ENCODE peak calls at places on chromosome X, in seven cellular contexts. C is type B pancreatic cell, N is A172, E is T-cell, K is progenitor cell of endocrine pancreas, F is D341Med, U is GM20000. W is an unnamed sample.
A peak's percentile ranks its signal among the peaks of the same experiment; 100 is the strongest.

GRCh38 chrX:45351478-45351877 is 150.8 kb upstream of the DIPK2B start:
- DNase-seq in C (no peak), N (peak; percentile 35), E (no peak), K (no peak), F (no peak), U (no peak), W (peak; percentile 78)

GRCh38 chrX:10221651-10222050 is 64.9 kb downstream of the CLCN4 start:
- DNase-seq in C (no peak), N (no peak), E (no peak), K (no peak), F (no peak), U (no peak), W (no peak)

GRCh38 chrX:132480581-132481203 is 8.1 kb downstream of the MBNL3 start:
- DNase-seq in C (no peak), N (peak; percentile 31), E (peak; percentile 29), K (no peak), F (no peak), U (peak; percentile 50), W (peak; percentile 85)

GRCh38 chrX:13119386-13119785 is 75.0 kb upstream of the FAM9C start:
- DNase-seq in C (no peak), N (peak; percentile 25), E (no peak), K (no peak), F (no peak), U (no peak), W (peak; percentile 0)

GRCh38 chrX:132837971-132838370 is 120.5 kb downstream of the HS6ST2 start:
- DNase-seq in C (no peak), N (no peak), E (no peak), K (no peak), F (no peak), U (no peak), W (no peak)

GRCh38 chrX:71536285-71536684 is 3.4 kb downstream of the OGT start:
- DNase-seq in C (no peak), N (no peak), E (no peak), K (no peak), F (no peak), U (no peak), W (peak; percentile 2)

GRCh38 chrX:24306430-24306829 is 7.4 kb downstream of the SUPT20HL2 start:
- DNase-seq in C (no peak), N (no peak), E (no peak), K (no peak), F (no peak), U (no peak), W (no peak)

GRCh38 chrX:54891573-54891972 is 29.1 kb upstream of the TRO start:
- DNase-seq in C (no peak), N (peak; percentile 19), E (peak; percentile 30), K (no peak), F (peak; percentile 31), U (peak; percentile 23), W (peak; percentile 5)

GRCh38 chrX:144730486-144730885 is 516.8 kb upstream of the SPANXN1 start:
- DNase-seq in C (no peak), N (peak; percentile 82), E (no peak), K (no peak), F (no peak), U (no peak), W (no peak)

GRCh38 chrX:136856527-136856926 is 24.0 kb downstream of the RBMX start:
- DNase-seq in C (no peak), N (no peak), E (no peak), K (no peak), F (no peak), U (peak; percentile 11), W (no peak)

GRCh38 chrX:10160221-10160620 is 3.4 kb downstream of the CLCN4 start:
- DNase-seq in C (no peak), N (no peak), E (no peak), K (no peak), F (no peak), U (no peak), W (no peak)

GRCh38 chrX:153468008-153468580 is 2.3 kb downstream of the HAUS7 start:
- DNase-seq in C (no peak), N (no peak), E (no peak), K (no peak), F (no peak), U (no peak), W (no peak)